ENCODE peak calls at places on chromosomes 3 and 15, in seven cellular contexts. W is tibial artery; Y is testis; F is psoas muscle; P is breast epithelium; B is stomach; Q is CD8-positive, alpha-beta T cell. U is an unnamed sample.
A peak's percentile ranks its signal among the peaks of the same experiment; 100 is the strongest.

GRCh38 chr3:189237516-189237915 is 65.7 kb downstream of the TPRG1 start:
- DNase-seq in Y (no peak), W (no peak), B (no peak), P (no peak), Q (no peak), F (no peak), U (no peak)

GRCh38 chr3:186931487-186932280 is 1.4 kb downstream of the ST6GAL1 start:
- DNase-seq in W (peak; percentile 41), Y (peak; percentile 57), B (peak; percentile 72), F (peak; percentile 35), Q (peak; percentile 41), P (peak; percentile 47), U (peak; percentile 77)

GRCh38 chr3:158709666-158710083 is 22.6 kb downstream of the RARRES1 start:
- DNase-seq in Y (no peak), F (no peak), W (no peak), B (no peak), P (no peak), Q (no peak), U (no peak)

GRCh38 chr15:31586841-31587240 is 260.2 kb downstream of the KLF13 start:
- DNase-seq in B (no peak), P (no peak), Q (no peak), W (no peak), Y (no peak), F (no peak), U (no peak)

GRCh38 chr15:75718326-75718725 is 5.7 kb upstream of the CSPG4 start:
- DNase-seq in F (no peak), Y (no peak), B (peak; percentile 49), W (peak; percentile 83), Q (no peak), P (no peak), U (no peak)

GRCh38 chr3:177618873-177619771 is 421.8 kb upstream of the TBL1XR1 start:
- DNase-seq in F (no peak), Q (no peak), Y (no peak), B (no peak), W (no peak), P (no peak), U (no peak)

GRCh38 chr3:156037356-156037755 is 83.0 kb upstream of the KCNAB1 start:
- DNase-seq in Q (no peak), P (no peak), F (no peak), W (no peak), Y (no peak), B (no peak), U (no peak)

GRCh38 chr3:103195201-103195600 is 760.4 kb downstream of the ZPLD1 start:
- DNase-seq in W (no peak), B (no peak), Y (no peak), F (no peak), P (no peak), Q (no peak), U (no peak)

GRCh38 chr3:22729981-22730380 is 473.1 kb upstream of the UBE2E2 start:
- DNase-seq in Y (peak; percentile 19), P (no peak), F (no peak), W (no peak), B (no peak), Q (no peak), U (no peak)

GRCh38 chr3:154384504-154384903 is 45.5 kb downstream of the GPR149 start:
- DNase-seq in Q (no peak), Y (no peak), P (no peak), B (no peak), W (no peak), F (no peak), U (no peak)

GRCh38 chr3:128343287-128344045 is 123.2 kb downstream of the DNAJB8 start:
- DNase-seq in W (no peak), F (no peak), Q (no peak), P (peak; percentile 35), B (peak; percentile 47), Y (no peak), U (peak; percentile 91)

GRCh38 chr3:82000773-82001172 is 239.3 kb upstream of the GBE1 start:
- DNase-seq in Q (no peak), P (no peak), F (no peak), W (no peak), B (peak; percentile 69), Y (no peak), U (peak; percentile 84)

GRCh38 chr3:175005193-175005592 is 146.1 kb downstream of the NAALADL2 start:
- DNase-seq in F (no peak), B (no peak), Y (no peak), W (no peak), Q (no peak), P (no peak), U (no peak)

GRCh38 chr3:185646382-185647133 is 60.5 kb downstream of the SENP2 start:
- DNase-seq in P (no peak), Y (no peak), W (no peak), F (no peak), Q (no peak), B (no peak), U (no peak)

GRCh38 chr15:52334491-52335160 is 39.0 kb upstream of the MYO5C start:
- DNase-seq in P (no peak), F (no peak), W (no peak), Y (no peak), B (no peak), Q (no peak), U (no peak)

GRCh38 chr3:13016083-13016725 is 57.0 kb downstream of the IQSEC1 start:
- DNase-seq in Q (peak; percentile 41), B (peak; percentile 57), F (peak; percentile 63), W (peak; percentile 71), Y (no peak), P (no peak), U (no peak)

GRCh38 chr15:69782809-69783208 is 314.9 kb downstream of the TLE3 start:
- DNase-seq in Q (no peak), B (peak; percentile 34), P (no peak), Y (no peak), W (no peak), F (no peak), U (no peak)

GRCh38 chr15:77180757-77181156 is 109.8 kb upstream of the TSPAN3 start:
- DNase-seq in F (no peak), Q (no peak), Y (no peak), P (no peak), W (no peak), B (no peak), U (no peak)

GRCh38 chr3:46955157-46955556 is 21.4 kb downstream of the CCDC12 start:
- DNase-seq in Q (no peak), Y (no peak), W (no peak), P (no peak), B (no peak), F (no peak), U (no peak)

GRCh38 chr15:92929002-92929401 is 28.9 kb downstream of the CHD2 start:
- DNase-seq in Q (no peak), P (no peak), Y (no peak), F (no peak), W (no peak), B (no peak), U (no peak)
- H3K36me3 ChIP-seq in Q (peaks cover 65% of the 10 kb centered on the region), P (peaks cover 5% of the 10 kb centered on the region), Y (no peaks in the 10 kb centered on the region), F (peaks cover 7% of the 10 kb centered on the region), W (peaks cover 89% of the 10 kb centered on the region), B (peaks cover 99% of the 10 kb centered on the region), U (no peaks in the 10 kb centered on the region)

DNA sequence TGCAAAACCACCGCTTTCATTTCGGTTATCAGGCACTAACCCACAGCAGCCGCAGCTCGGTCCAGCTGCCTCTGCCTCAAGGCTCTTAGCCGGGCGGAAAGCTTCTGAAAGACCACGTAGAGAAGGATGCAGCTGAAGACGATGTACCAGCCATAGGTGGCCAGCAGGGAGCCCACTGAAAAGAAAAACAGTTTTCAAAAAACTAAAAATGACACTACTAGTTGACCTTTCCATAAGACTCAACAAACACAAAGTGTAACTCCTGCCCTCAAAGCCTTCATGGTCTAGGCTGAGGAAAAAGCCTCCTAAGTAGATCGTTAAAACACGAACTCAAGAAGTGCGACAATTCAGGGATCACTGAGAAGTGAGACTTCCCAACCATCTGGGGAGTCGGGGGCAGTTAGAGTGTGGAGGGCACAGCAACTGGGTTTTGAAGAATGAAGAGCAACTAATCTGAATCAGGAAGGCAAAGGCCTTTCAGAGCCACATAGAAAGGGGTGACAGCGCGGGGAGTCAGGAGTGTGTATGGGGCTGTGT is 716 bp downstream of the SELENOS start:
- DNase-seq in F (no peak), B (no peak), P (no peak), W (no peak), Q (no peak), Y (no peak), U (no peak)
- H3K36me3 ChIP-seq in F (peaks cover 17% of the 10 kb centered on the region), B (peaks cover 61% of the 10 kb centered on the region), P (peaks cover 20% of the 10 kb centered on the region), W (peaks cover 53% of the 10 kb centered on the region), Q (peaks cover 43% of the 10 kb centered on the region), Y (no peaks in the 10 kb centered on the region), U (peaks cover 14% of the 10 kb centered on the region)

GRCh38 chr15:90891346-90891949 is 7.1 kb downstream of the FES start:
- DNase-seq in Y (no peak), B (no peak), Q (no peak), P (no peak), F (no peak), W (no peak), U (no peak)

GRCh38 chr15:90892498-90893174 is 8.3 kb downstream of the FES start:
- DNase-seq in P (no peak), W (no peak), F (no peak), Y (no peak), Q (no peak), B (no peak), U (no peak)

GRCh38 chr15:90892023-90892422 is 7.7 kb downstream of the FES start:
- DNase-seq in Y (no peak), Q (no peak), P (no peak), F (no peak), W (no peak), B (no peak), U (no peak)

GRCh38 chr15:90895571-90896117 is 7.5 kb upstream of the MAN2A2 start:
- DNase-seq in P (no peak), W (no peak), B (no peak), F (no peak), Q (no peak), Y (peak; percentile 65), U (no peak)

DNA sequence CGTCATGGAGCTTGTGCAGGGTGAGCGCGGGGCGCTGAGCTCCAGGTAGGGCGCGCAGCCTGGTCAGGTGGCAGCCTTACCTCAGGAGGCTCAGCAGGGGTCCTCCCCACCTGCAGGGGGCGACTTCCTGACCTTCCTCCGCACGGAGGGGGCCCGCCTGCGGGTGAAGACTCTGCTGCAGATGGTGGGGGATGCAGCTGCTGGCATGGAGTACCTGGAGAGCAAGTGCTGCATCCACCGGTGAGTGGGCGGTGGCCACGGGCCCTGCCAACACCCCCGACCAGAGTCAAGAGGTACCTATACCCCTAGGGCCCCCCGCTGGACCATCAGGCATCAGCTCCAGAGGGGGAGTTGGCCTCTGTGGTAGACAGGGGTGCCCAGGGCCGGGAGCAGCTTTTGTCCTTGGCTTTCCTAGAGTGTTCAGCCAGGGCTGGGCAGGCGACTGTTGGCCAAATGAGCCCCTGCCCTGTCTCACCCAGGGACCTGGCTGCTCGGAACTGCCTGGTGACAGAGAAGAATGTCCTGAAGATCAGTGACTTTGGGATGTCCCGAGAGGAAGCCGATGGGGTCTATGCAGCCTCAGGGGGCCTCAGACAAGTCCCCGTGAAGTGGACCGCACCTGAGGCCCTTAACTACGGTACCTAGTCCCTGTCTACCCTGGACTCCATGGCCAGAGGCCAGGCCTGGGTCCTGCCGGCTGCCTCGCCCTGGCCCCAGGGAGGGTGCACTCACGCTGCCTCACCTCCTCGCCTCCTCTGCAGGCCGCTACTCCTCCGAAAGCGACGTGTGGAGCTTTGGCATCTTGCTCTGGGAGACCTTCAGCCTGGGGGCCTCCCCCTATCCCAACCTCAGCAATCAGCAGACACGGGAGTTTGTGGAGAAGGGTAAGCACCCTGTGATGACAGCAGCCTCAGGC is 9.1 kb downstream of the FES start:
- DNase-seq in B (no peak), Q (no peak), W (no peak), P (no peak), Y (no peak), F (no peak), U (no peak)
- H3K36me3 ChIP-seq in B (peaks cover 78% of the 10 kb centered on the region), Q (no peaks in the 10 kb centered on the region), W (peaks cover 77% of the 10 kb centered on the region), P (no peaks in the 10 kb centered on the region), Y (no peaks in the 10 kb centered on the region), F (no peaks in the 10 kb centered on the region), U (no peaks in the 10 kb centered on the region)

GRCh38 chr3:37974928-37975223 is 15.7 kb upstream of the VILL start:
- DNase-seq in Y (no peak), W (no peak), Q (no peak), F (no peak), P (no peak), B (no peak), U (no peak)
- H3K36me3 ChIP-seq in Y (no peaks in the 10 kb centered on the region), W (peaks cover 78% of the 10 kb centered on the region), Q (no peaks in the 10 kb centered on the region), F (no peaks in the 10 kb centered on the region), P (no peaks in the 10 kb centered on the region), B (peaks cover 44% of the 10 kb centered on the region), U (no peaks in the 10 kb centered on the region)